ENCODE peak calls at places on chromosome 1, in seven cellular contexts. One of them, this sample, is unnamed. For H3K4me1, the result is how much of the 10 kb centered on the place peaks cover.

GRCh38 chr1:9371391-9371935 is 78.8 kb downstream of the SPSB1 start:
- DNase-seq in heart left ventricle: peak
- DNase-seq in stomach: peak
- DNase-seq in transverse colon: peak
- DNase-seq in OCI-LY7: no peak
- DNase-seq in neural progenitor cell: peak
- DNase-seq in endothelial cell of umbilical vein: peak
- DNase-seq in this sample: peak

GRCh38 chr1:55725378-55725777 is 510.2 kb upstream of the USP24 start:
- DNase-seq in heart left ventricle: no peak
- DNase-seq in stomach: no peak
- DNase-seq in transverse colon: no peak
- DNase-seq in OCI-LY7: no peak
- DNase-seq in neural progenitor cell: no peak
- DNase-seq in endothelial cell of umbilical vein: no peak
- DNase-seq in this sample: no peak

GRCh38 chr1:153539395-153540093 is 1.2 kb downstream of the S100A5 start:
- DNase-seq in heart left ventricle: no peak
- DNase-seq in stomach: no peak
- DNase-seq in transverse colon: no peak
- DNase-seq in OCI-LY7: no peak
- DNase-seq in neural progenitor cell: no peak
- DNase-seq in endothelial cell of umbilical vein: no peak
- DNase-seq in this sample: no peak

GRCh38 chr1:62720946-62721554 is 32.9 kb upstream of the DOCK7 start:
- DNase-seq in heart left ventricle: no peak
- DNase-seq in stomach: no peak
- DNase-seq in transverse colon: peak
- DNase-seq in OCI-LY7: no peak
- DNase-seq in neural progenitor cell: no peak
- DNase-seq in endothelial cell of umbilical vein: peak
- DNase-seq in this sample: no peak

GRCh38 chr1:153365696-153366095 is 8.0 kb downstream of the S100A9 start:
- DNase-seq in heart left ventricle: no peak
- DNase-seq in stomach: no peak
- DNase-seq in transverse colon: no peak
- DNase-seq in OCI-LY7: no peak
- DNase-seq in neural progenitor cell: no peak
- DNase-seq in endothelial cell of umbilical vein: no peak
- DNase-seq in this sample: no peak

GRCh38 chr1:61109910-61110309 is 27.5 kb downstream of the NFIA start:
- DNase-seq in heart left ventricle: no peak
- DNase-seq in stomach: no peak
- DNase-seq in transverse colon: no peak
- DNase-seq in OCI-LY7: no peak
- DNase-seq in neural progenitor cell: no peak
- DNase-seq in endothelial cell of umbilical vein: no peak
- DNase-seq in this sample: no peak

GRCh38 chr1:98078586-98078985 is 157.8 kb upstream of the DPYD start:
- DNase-seq in heart left ventricle: no peak
- DNase-seq in stomach: no peak
- DNase-seq in transverse colon: no peak
- DNase-seq in OCI-LY7: no peak
- DNase-seq in neural progenitor cell: no peak
- DNase-seq in endothelial cell of umbilical vein: no peak
- DNase-seq in this sample: no peak

GRCh38 chr1:78114034-78114956 is 68.5 kb downstream of the GIPC2 start:
- DNase-seq in heart left ventricle: peak
- DNase-seq in stomach: peak
- DNase-seq in transverse colon: peak
- DNase-seq in OCI-LY7: peak
- DNase-seq in neural progenitor cell: peak
- DNase-seq in endothelial cell of umbilical vein: peak
- DNase-seq in this sample: no peak

GRCh38 chr1:184163674-184164470 is 112.3 kb downstream of the TSEN15 start:
- DNase-seq in heart left ventricle: peak
- DNase-seq in stomach: no peak
- DNase-seq in transverse colon: no peak
- DNase-seq in OCI-LY7: no peak
- DNase-seq in neural progenitor cell: no peak
- DNase-seq in endothelial cell of umbilical vein: peak
- DNase-seq in this sample: no peak

GRCh38 chr1:45348609-45348965 is 8.3 kb upstream of the MUTYH start:
- DNase-seq in heart left ventricle: no peak
- DNase-seq in stomach: no peak
- DNase-seq in transverse colon: no peak
- DNase-seq in OCI-LY7: no peak
- DNase-seq in neural progenitor cell: no peak
- DNase-seq in endothelial cell of umbilical vein: no peak
- DNase-seq in this sample: no peak

GRCh38 chr1:167826127-167826526 is 87.8 kb downstream of the ADCY10 start:
- DNase-seq in heart left ventricle: no peak
- DNase-seq in stomach: no peak
- DNase-seq in transverse colon: no peak
- DNase-seq in OCI-LY7: no peak
- DNase-seq in neural progenitor cell: no peak
- DNase-seq in endothelial cell of umbilical vein: no peak
- DNase-seq in this sample: no peak

GRCh38 chr1:198631292-198631691 is 7.5 kb upstream of the PTPRC start:
- DNase-seq in heart left ventricle: no peak
- DNase-seq in stomach: no peak
- DNase-seq in transverse colon: no peak
- DNase-seq in OCI-LY7: no peak
- DNase-seq in neural progenitor cell: no peak
- DNase-seq in endothelial cell of umbilical vein: no peak
- DNase-seq in this sample: no peak
- H3K4me1 ChIP-seq in heart left ventricle: under half
- H3K4me1 ChIP-seq in stomach: under half
- H3K4me1 ChIP-seq in transverse colon: under half
- H3K4me1 ChIP-seq in OCI-LY7: half or more
- H3K4me1 ChIP-seq in neural progenitor cell: under half
- H3K4me1 ChIP-seq in endothelial cell of umbilical vein: under half
- H3K4me1 ChIP-seq in this sample: under half

GRCh38 chr1:93848352-93848883 is 30.6 kb downstream of the DNTTIP2 start:
- DNase-seq in heart left ventricle: no peak
- DNase-seq in stomach: no peak
- DNase-seq in transverse colon: no peak
- DNase-seq in OCI-LY7: no peak
- DNase-seq in neural progenitor cell: no peak
- DNase-seq in endothelial cell of umbilical vein: no peak
- DNase-seq in this sample: no peak
- H3K27ac ChIP-seq in heart left ventricle: peak
- H3K27ac ChIP-seq in stomach: peak
- H3K27ac ChIP-seq in transverse colon: peak
- H3K27ac ChIP-seq in OCI-LY7: peak
- H3K27ac ChIP-seq in neural progenitor cell: no peak
- H3K27ac ChIP-seq in endothelial cell of umbilical vein: peak
- H3K27ac ChIP-seq in this sample: no peak

GRCh38 chr1:1220197-1220596 is 6.2 kb upstream of the TNFRSF4 start:
- DNase-seq in heart left ventricle: no peak
- DNase-seq in stomach: no peak
- DNase-seq in transverse colon: no peak
- DNase-seq in OCI-LY7: no peak
- DNase-seq in neural progenitor cell: no peak
- DNase-seq in endothelial cell of umbilical vein: no peak
- DNase-seq in this sample: no peak

GRCh38 chr1:1218524-1219200 is 4.7 kb upstream of the TNFRSF4 start:
- DNase-seq in heart left ventricle: no peak
- DNase-seq in stomach: no peak
- DNase-seq in transverse colon: no peak
- DNase-seq in OCI-LY7: no peak
- DNase-seq in neural progenitor cell: no peak
- DNase-seq in endothelial cell of umbilical vein: no peak
- DNase-seq in this sample: no peak

GRCh38 chr1:1217621-1218523 is 3.9 kb upstream of the TNFRSF4 start:
- DNase-seq in heart left ventricle: no peak
- DNase-seq in stomach: no peak
- DNase-seq in transverse colon: no peak
- DNase-seq in OCI-LY7: no peak
- DNase-seq in neural progenitor cell: no peak
- DNase-seq in endothelial cell of umbilical vein: peak
- DNase-seq in this sample: no peak

GRCh38 chr1:1216770-1217620 is 3.0 kb upstream of the TNFRSF4 start:
- DNase-seq in heart left ventricle: no peak
- DNase-seq in stomach: no peak
- DNase-seq in transverse colon: no peak
- DNase-seq in OCI-LY7: no peak
- DNase-seq in neural progenitor cell: no peak
- DNase-seq in endothelial cell of umbilical vein: no peak
- DNase-seq in this sample: no peak

GRCh38 chr1:1219341-1219740 is 5.4 kb upstream of the TNFRSF4 start:
- DNase-seq in heart left ventricle: no peak
- DNase-seq in stomach: no peak
- DNase-seq in transverse colon: no peak
- DNase-seq in OCI-LY7: no peak
- DNase-seq in neural progenitor cell: no peak
- DNase-seq in endothelial cell of umbilical vein: no peak
- DNase-seq in this sample: no peak
- H3K4me1 ChIP-seq in heart left ventricle: under half
- H3K4me1 ChIP-seq in stomach: under half
- H3K4me1 ChIP-seq in transverse colon: under half
- H3K4me1 ChIP-seq in OCI-LY7: under half
- H3K4me1 ChIP-seq in neural progenitor cell: under half
- H3K4me1 ChIP-seq in endothelial cell of umbilical vein: under half
- H3K4me1 ChIP-seq in this sample: under half

GRCh38 chr1:16158025-16158424 is 2.2 kb upstream of the EPHA2 start:
- DNase-seq in heart left ventricle: no peak
- DNase-seq in stomach: no peak
- DNase-seq in transverse colon: no peak
- DNase-seq in OCI-LY7: no peak
- DNase-seq in neural progenitor cell: no peak
- DNase-seq in endothelial cell of umbilical vein: no peak
- DNase-seq in this sample: peak

GRCh38 chr1:16161717-16162116 is 5.8 kb upstream of the EPHA2 start:
- DNase-seq in heart left ventricle: no peak
- DNase-seq in stomach: no peak
- DNase-seq in transverse colon: no peak
- DNase-seq in OCI-LY7: no peak
- DNase-seq in neural progenitor cell: no peak
- DNase-seq in endothelial cell of umbilical vein: no peak
- DNase-seq in this sample: no peak

GRCh38 chr1:16162163-16162822 is 6.4 kb upstream of the EPHA2 start:
- DNase-seq in heart left ventricle: no peak
- DNase-seq in stomach: peak
- DNase-seq in transverse colon: peak
- DNase-seq in OCI-LY7: no peak
- DNase-seq in neural progenitor cell: peak
- DNase-seq in endothelial cell of umbilical vein: no peak
- DNase-seq in this sample: no peak

GRCh38 chr1:16156848-16157495 is 1.1 kb upstream of the EPHA2 start:
- DNase-seq in heart left ventricle: peak
- DNase-seq in stomach: no peak
- DNase-seq in transverse colon: no peak
- DNase-seq in OCI-LY7: no peak
- DNase-seq in neural progenitor cell: no peak
- DNase-seq in endothelial cell of umbilical vein: peak
- DNase-seq in this sample: peak

GRCh38 chr1:16158993-16159831 is 3.3 kb upstream of the EPHA2 start:
- DNase-seq in heart left ventricle: no peak
- DNase-seq in stomach: no peak
- DNase-seq in transverse colon: peak
- DNase-seq in OCI-LY7: no peak
- DNase-seq in neural progenitor cell: no peak
- DNase-seq in endothelial cell of umbilical vein: no peak
- DNase-seq in this sample: no peak
- H3K27ac ChIP-seq in heart left ventricle: no peak
- H3K27ac ChIP-seq in stomach: peak
- H3K27ac ChIP-seq in transverse colon: peak
- H3K27ac ChIP-seq in OCI-LY7: no peak
- H3K27ac ChIP-seq in neural progenitor cell: no peak
- H3K27ac ChIP-seq in endothelial cell of umbilical vein: no peak
- H3K27ac ChIP-seq in this sample: no peak

This sample was measured in right cardiac atrium.